ENCODE peak calls at places on chromosomes 4 and X, in nine cellular contexts. One of them, this sample, is unnamed.
A peak's percentile ranks its signal among the peaks of the same experiment; 100 is the strongest.

GRCh38 chr4:182231503-182231902 is 11.7 kb upstream of the TENM3 start:
- DNase-seq in right cardiac atrium: no peak
- DNase-seq in body of pancreas: no peak
- DNase-seq in HuH-7.5: no peak
- DNase-seq in activated CD4-positive, CD25-positive, alpha-beta regulatory T cell: no peak
- DNase-seq in dorsolateral prefrontal cortex: no peak
- DNase-seq in transverse colon: no peak
- DNase-seq in thyroid gland: no peak
- DNase-seq in T-helper 2 cell: no peak
- DNase-seq in this sample: no peak

GRCh38 chrX:129637217-129638109 is 17.3 kb downstream of the APLN start:
- DNase-seq in right cardiac atrium: peak; percentile 82
- DNase-seq in body of pancreas: peak; percentile 67
- DNase-seq in HuH-7.5: peak; percentile 45
- DNase-seq in activated CD4-positive, CD25-positive, alpha-beta regulatory T cell: peak; percentile 57
- DNase-seq in dorsolateral prefrontal cortex: peak; percentile 83
- DNase-seq in transverse colon: peak; percentile 71
- DNase-seq in thyroid gland: peak; percentile 64
- DNase-seq in T-helper 2 cell: peak; percentile 45
- DNase-seq in this sample: no peak

GRCh38 chr4:90198086-90198847 is 71.1 kb downstream of the CCSER1 start:
- DNase-seq in right cardiac atrium: no peak
- DNase-seq in body of pancreas: no peak
- DNase-seq in HuH-7.5: no peak
- DNase-seq in activated CD4-positive, CD25-positive, alpha-beta regulatory T cell: no peak
- DNase-seq in dorsolateral prefrontal cortex: no peak
- DNase-seq in transverse colon: no peak
- DNase-seq in thyroid gland: no peak
- DNase-seq in T-helper 2 cell: no peak
- DNase-seq in this sample: no peak

GRCh38 chr4:158209825-158210807 is at the start of gene TMEM144:
- DNase-seq in right cardiac atrium: peak; percentile 96
- DNase-seq in body of pancreas: peak; percentile 94
- DNase-seq in HuH-7.5: peak; percentile 36
- DNase-seq in activated CD4-positive, CD25-positive, alpha-beta regulatory T cell: no peak
- DNase-seq in dorsolateral prefrontal cortex: peak; percentile 97
- DNase-seq in transverse colon: peak; percentile 92
- DNase-seq in thyroid gland: peak; percentile 98
- DNase-seq in T-helper 2 cell: no peak
- DNase-seq in this sample: no peak

GRCh38 chr4:98519268-98519993 is 139.0 kb downstream of the TSPAN5 start:
- DNase-seq in right cardiac atrium: no peak
- DNase-seq in body of pancreas: no peak
- DNase-seq in HuH-7.5: no peak
- DNase-seq in activated CD4-positive, CD25-positive, alpha-beta regulatory T cell: no peak
- DNase-seq in dorsolateral prefrontal cortex: no peak
- DNase-seq in transverse colon: no peak
- DNase-seq in thyroid gland: no peak
- DNase-seq in T-helper 2 cell: no peak
- DNase-seq in this sample: no peak

GRCh38 chrX:134558133-134558532 is 98.2 kb downstream of the HPRT1 start:
- DNase-seq in right cardiac atrium: no peak
- DNase-seq in body of pancreas: no peak
- DNase-seq in HuH-7.5: no peak
- DNase-seq in activated CD4-positive, CD25-positive, alpha-beta regulatory T cell: no peak
- DNase-seq in dorsolateral prefrontal cortex: no peak
- DNase-seq in transverse colon: no peak
- DNase-seq in thyroid gland: no peak
- DNase-seq in T-helper 2 cell: no peak
- DNase-seq in this sample: no peak

GRCh38 chr4:80812145-80812544 is 218.4 kb upstream of the BMP3 start:
- DNase-seq in right cardiac atrium: no peak
- DNase-seq in body of pancreas: no peak
- DNase-seq in HuH-7.5: no peak
- DNase-seq in activated CD4-positive, CD25-positive, alpha-beta regulatory T cell: no peak
- DNase-seq in dorsolateral prefrontal cortex: no peak
- DNase-seq in transverse colon: no peak
- DNase-seq in thyroid gland: no peak
- DNase-seq in T-helper 2 cell: no peak
- DNase-seq in this sample: no peak

GRCh38 chrX:116873678-116874077 is 410.9 kb upstream of the CT83 start:
- DNase-seq in right cardiac atrium: no peak
- DNase-seq in body of pancreas: no peak
- DNase-seq in HuH-7.5: no peak
- DNase-seq in activated CD4-positive, CD25-positive, alpha-beta regulatory T cell: no peak
- DNase-seq in dorsolateral prefrontal cortex: no peak
- DNase-seq in transverse colon: no peak
- DNase-seq in thyroid gland: no peak
- DNase-seq in T-helper 2 cell: no peak
- DNase-seq in this sample: no peak

GRCh38 chr4:5365071-5366008 is 314.1 kb downstream of the STK32B start:
- DNase-seq in right cardiac atrium: no peak
- DNase-seq in body of pancreas: peak; percentile 39
- DNase-seq in HuH-7.5: no peak
- DNase-seq in activated CD4-positive, CD25-positive, alpha-beta regulatory T cell: no peak
- DNase-seq in dorsolateral prefrontal cortex: no peak
- DNase-seq in transverse colon: peak; percentile 35
- DNase-seq in thyroid gland: peak; percentile 11
- DNase-seq in T-helper 2 cell: no peak
- DNase-seq in this sample: no peak

GRCh38 chrX:13463608-13464007 is 105.8 kb upstream of the EGFL6 start:
- DNase-seq in right cardiac atrium: peak; percentile 64
- DNase-seq in body of pancreas: no peak
- DNase-seq in HuH-7.5: peak; percentile 3
- DNase-seq in activated CD4-positive, CD25-positive, alpha-beta regulatory T cell: no peak
- DNase-seq in dorsolateral prefrontal cortex: no peak
- DNase-seq in transverse colon: peak; percentile 49
- DNase-seq in thyroid gland: no peak
- DNase-seq in T-helper 2 cell: no peak
- DNase-seq in this sample: peak; percentile 86

GRCh38 chr4:89915151-89915550 is 20.5 kb downstream of the MMRN1 start:
- DNase-seq in right cardiac atrium: no peak
- DNase-seq in body of pancreas: no peak
- DNase-seq in HuH-7.5: no peak
- DNase-seq in activated CD4-positive, CD25-positive, alpha-beta regulatory T cell: no peak
- DNase-seq in dorsolateral prefrontal cortex: no peak
- DNase-seq in transverse colon: no peak
- DNase-seq in thyroid gland: no peak
- DNase-seq in T-helper 2 cell: no peak
- DNase-seq in this sample: no peak

GRCh38 chrX:111784667-111785066 is 91.3 kb upstream of the TRPC5OS start:
- DNase-seq in right cardiac atrium: no peak
- DNase-seq in body of pancreas: no peak
- DNase-seq in HuH-7.5: no peak
- DNase-seq in activated CD4-positive, CD25-positive, alpha-beta regulatory T cell: no peak
- DNase-seq in dorsolateral prefrontal cortex: no peak
- DNase-seq in transverse colon: no peak
- DNase-seq in thyroid gland: no peak
- DNase-seq in T-helper 2 cell: no peak
- DNase-seq in this sample: no peak

GRCh38 chrX:132219343-132219768 is at the start of gene RAP2C:
- DNase-seq in right cardiac atrium: peak; percentile 90
- DNase-seq in body of pancreas: peak; percentile 77
- DNase-seq in HuH-7.5: peak; percentile 44
- DNase-seq in activated CD4-positive, CD25-positive, alpha-beta regulatory T cell: peak; percentile 5
- DNase-seq in dorsolateral prefrontal cortex: peak; percentile 42
- DNase-seq in transverse colon: peak; percentile 82
- DNase-seq in thyroid gland: peak; percentile 77
- DNase-seq in T-helper 2 cell: peak; percentile 14
- DNase-seq in this sample: peak; percentile 5

GRCh38 chr4:151238477-151238876 is 38.5 kb upstream of the PRSS48 start:
- DNase-seq in right cardiac atrium: no peak
- DNase-seq in body of pancreas: no peak
- DNase-seq in HuH-7.5: no peak
- DNase-seq in activated CD4-positive, CD25-positive, alpha-beta regulatory T cell: no peak
- DNase-seq in dorsolateral prefrontal cortex: no peak
- DNase-seq in transverse colon: no peak
- DNase-seq in thyroid gland: peak; percentile 34
- DNase-seq in T-helper 2 cell: no peak
- DNase-seq in this sample: no peak

GRCh38 chr4:109816082-109816442 is 500 bp downstream of the GAR1 start:
- DNase-seq in right cardiac atrium: peak; percentile 43
- DNase-seq in body of pancreas: peak; percentile 31
- DNase-seq in HuH-7.5: no peak
- DNase-seq in activated CD4-positive, CD25-positive, alpha-beta regulatory T cell: peak; percentile 4
- DNase-seq in dorsolateral prefrontal cortex: no peak
- DNase-seq in transverse colon: peak; percentile 26
- DNase-seq in thyroid gland: no peak
- DNase-seq in T-helper 2 cell: peak; percentile 21
- DNase-seq in this sample: no peak

GRCh38 chr4:2943364-2944090 is 19.7 kb downstream of the NOP14 start:
- DNase-seq in right cardiac atrium: peak; percentile 31
- DNase-seq in body of pancreas: peak; percentile 10
- DNase-seq in HuH-7.5: no peak
- DNase-seq in activated CD4-positive, CD25-positive, alpha-beta regulatory T cell: no peak
- DNase-seq in dorsolateral prefrontal cortex: no peak
- DNase-seq in transverse colon: no peak
- DNase-seq in thyroid gland: no peak
- DNase-seq in T-helper 2 cell: no peak
- DNase-seq in this sample: no peak

GRCh38 chr4:75686346-75686745 is 13.1 kb upstream of the G3BP2 start:
- DNase-seq in right cardiac atrium: no peak
- DNase-seq in body of pancreas: no peak
- DNase-seq in HuH-7.5: no peak
- DNase-seq in activated CD4-positive, CD25-positive, alpha-beta regulatory T cell: no peak
- DNase-seq in dorsolateral prefrontal cortex: no peak
- DNase-seq in transverse colon: no peak
- DNase-seq in thyroid gland: no peak
- DNase-seq in T-helper 2 cell: no peak
- DNase-seq in this sample: no peak

GRCh38 chrX:118205421-118205820 is 88.8 kb upstream of the KLHL13 start:
- DNase-seq in right cardiac atrium: no peak
- DNase-seq in body of pancreas: no peak
- DNase-seq in HuH-7.5: no peak
- DNase-seq in activated CD4-positive, CD25-positive, alpha-beta regulatory T cell: no peak
- DNase-seq in dorsolateral prefrontal cortex: no peak
- DNase-seq in transverse colon: no peak
- DNase-seq in thyroid gland: no peak
- DNase-seq in T-helper 2 cell: no peak
- DNase-seq in this sample: no peak

GRCh38 chrX:118562574-118563164 is 67.1 kb downstream of the DOCK11 start:
- DNase-seq in right cardiac atrium: no peak
- DNase-seq in body of pancreas: no peak
- DNase-seq in HuH-7.5: no peak
- DNase-seq in activated CD4-positive, CD25-positive, alpha-beta regulatory T cell: no peak
- DNase-seq in dorsolateral prefrontal cortex: no peak
- DNase-seq in transverse colon: no peak
- DNase-seq in thyroid gland: no peak
- DNase-seq in T-helper 2 cell: no peak
- DNase-seq in this sample: no peak

GRCh38 chr4:16026155-16026761 is 57.6 kb downstream of the PROM1 start:
- DNase-seq in right cardiac atrium: no peak
- DNase-seq in body of pancreas: no peak
- DNase-seq in HuH-7.5: peak; percentile 34
- DNase-seq in activated CD4-positive, CD25-positive, alpha-beta regulatory T cell: peak; percentile 1
- DNase-seq in dorsolateral prefrontal cortex: no peak
- DNase-seq in transverse colon: no peak
- DNase-seq in thyroid gland: no peak
- DNase-seq in T-helper 2 cell: no peak
- DNase-seq in this sample: no peak

This sample was measured in NCI-H446 treated with DMSO at 0.1 percent for 48 hours.